ENCODE peak calls at places on chromosomes 12 and 14, in four cellular contexts. D is EL; T is NCI-H2081; Q is CD8-positive, alpha-beta memory T cell. H is an unnamed sample.

GRCh38 chr12:55823419-55823818 is 5.6 kb downstream of the ORMDL2 start:
- DNase-seq in D (no peak), Q (no peak), T (no peak), H (no peak)

GRCh38 chr12:13610280-13610679 is 371.1 kb downstream of the GRIN2B start:
- DNase-seq in T (no peak), Q (no peak), D (no peak), H (no peak)

GRCh38 chr12:124490584-124491305 is 76.7 kb downstream of the NCOR2 start:
- DNase-seq in D (no peak), Q (no peak), T (no peak), H (no peak)

GRCh38 chr12:12428961-12429657 is 72.2 kb downstream of the BORCS5 start:
- DNase-seq in Q (no peak), D (peak; percentile 88), T (no peak), H (no peak)

GRCh38 chr14:97707603-97708002 is 910.4 kb downstream of the VRK1 start:
- DNase-seq in T (no peak), D (no peak), Q (no peak), H (no peak)

GRCh38 chr12:109594566-109595317 is 21.1 kb downstream of the MVK start:
- DNase-seq in T (no peak), D (no peak), Q (no peak), H (no peak)

GRCh38 chr14:26527095-26527494 is 70.7 kb downstream of the NOVA1 start:
- DNase-seq in T (no peak), Q (no peak), D (no peak), H (no peak)

GRCh38 chr12:127942981-127943380 is 324.0 kb upstream of the TMEM132C start:
- DNase-seq in D (no peak), T (no peak), Q (no peak), H (no peak)

GRCh38 chr14:83924259-83924658 is 1605.7 kb upstream of the FLRT2 start:
- DNase-seq in Q (no peak), D (no peak), T (no peak), H (no peak)

GRCh38 chr12:66405395-66405794 is 103.1 kb downstream of the HELB start:
- DNase-seq in T (no peak), D (peak; percentile 55), Q (no peak), H (no peak)

GRCh38 chr12:7068994-7069346 is 8.5 kb downstream of the C1S start:
- DNase-seq in Q (no peak), T (no peak), D (no peak), H (no peak)

GRCh38 chr12:130016986-130017385 is 113.2 kb upstream of the TMEM132D start:
- DNase-seq in T (no peak), D (no peak), Q (no peak), H (no peak)

GRCh38 chr12:42854826-42855225 is 265.3 kb upstream of the PRICKLE1 start:
- DNase-seq in T (no peak), Q (no peak), D (no peak), H (no peak)

GRCh38 chr12:116474331-116474730 is 84.8 kb upstream of the MAP1LC3B2 start:
- DNase-seq in T (no peak), D (no peak), Q (no peak), H (no peak)

GRCh38 chr14:94388027-94388895 is at the start of gene SERPINA1:
- DNase-seq in T (no peak), D (no peak), Q (no peak), H (no peak)

GRCh38 chr12:129296636-129297035 is 443.4 kb downstream of the GLT1D1 start:
- DNase-seq in Q (no peak), T (no peak), D (no peak), H (no peak)

GRCh38 chr12:58533652-58534051 is 386.7 kb downstream of the LRIG3 start:
- DNase-seq in Q (no peak), D (no peak), T (no peak), H (no peak)

GRCh38 chr14:25896777-25897176 is 701.1 kb downstream of the NOVA1 start:
- DNase-seq in T (no peak), Q (no peak), D (no peak), H (no peak)

GRCh38 chr12:22231078-22231477 is 103.4 kb downstream of the ST8SIA1 start:
- DNase-seq in D (no peak), Q (no peak), T (no peak), H (no peak)

GRCh38 chr14:35927727-35928126 is 101.6 kb downstream of the BRMS1L start:
- DNase-seq in D (peak; percentile 2), T (no peak), Q (no peak), H (no peak)

GRCh38 chr14:46198676-46199075 is 452.9 kb downstream of the RPL10L start:
- DNase-seq in D (no peak), T (no peak), Q (no peak), H (no peak)

H was measured in D721Med.